ENCODE peak calls at places on chromosomes 12 and 14, in nine cellular contexts. Y is K562, J is ascending aorta, I is pancreas, U is tibial nerve, V is transverse colon, C is SK-N-SH, S is psoas muscle, F is thoracic aorta. Q is an unnamed sample.

GRCh38 chr12:42636993-42637392 is 47.4 kb upstream of the PRICKLE1 start:
- DNase-seq in Y (no peak), J (no peak), I (no peak), U (no peak), V (no peak), C (no peak), S (no peak), F (no peak), Q (no peak)

GRCh38 chr12:116210131-116210530 is 67.4 kb downstream of the MED13L start:
- DNase-seq in Y (no peak), J (no peak), I (no peak), U (no peak), V (no peak), C (no peak), S (no peak), F (no peak), Q (no peak)

GRCh38 chr12:21818627-21819026 is 44.1 kb upstream of the KCNJ8 start:
- DNase-seq in Y (no peak), J (no peak), I (no peak), U (no peak), V (no peak), C (no peak), S (no peak), F (no peak), Q (no peak)

GRCh38 chr14:101249676-101250036 is 311.6 kb upstream of the DIO3 start:
- DNase-seq in Y (no peak), J (no peak), I (no peak), U (no peak), V (no peak), C (peak; percentile 17), S (no peak), F (no peak), Q (no peak)

GRCh38 chr12:2582631-2583616 is 211.8 kb upstream of the FKBP4 start:
- DNase-seq in Y (peak; percentile 66), J (no peak), I (peak; percentile 31), U (peak; percentile 50), V (peak; percentile 70), C (peak; percentile 92), S (peak; percentile 74), F (no peak), Q (peak; percentile 85)

GRCh38 chr12:123364532-123365140 is at the start of gene SBNO1:
- DNase-seq in Y (peak; percentile 97), J (no peak), I (peak; percentile 89), U (peak; percentile 88), V (peak; percentile 92), C (peak; percentile 98), S (peak; percentile 91), F (peak; percentile 73), Q (peak; percentile 93)

GRCh38 chr14:20400965-20401593 is 12.2 kb downstream of the TEP1 start:
- DNase-seq in Y (no peak), J (no peak), I (no peak), U (no peak), V (no peak), C (no peak), S (no peak), F (no peak), Q (no peak)

GRCh38 chr12:108583971-108584370 is 13.9 kb downstream of the TMEM119 start:
- DNase-seq in Y (no peak), J (no peak), I (no peak), U (no peak), V (no peak), C (no peak), S (no peak), F (no peak), Q (no peak)

GRCh38 chr12:48021485-48022179 is 17.4 kb upstream of the COL2A1 start:
- DNase-seq in Y (no peak), J (no peak), I (no peak), U (no peak), V (peak; percentile 55), C (no peak), S (no peak), F (no peak), Q (no peak)

GRCh38 chr14:38197001-38197760 is 10.5 kb upstream of the SSTR1 start:
- DNase-seq in Y (no peak), J (no peak), I (no peak), U (no peak), V (no peak), C (no peak), S (no peak), F (no peak), Q (peak; percentile 30)

GRCh38 chr12:105773501-105773900 is 365.3 kb downstream of the NUAK1 start:
- DNase-seq in Y (no peak), J (no peak), I (no peak), U (no peak), V (no peak), C (no peak), S (no peak), F (no peak), Q (no peak)

GRCh38 chr12:127388985-127389384 is 878.0 kb upstream of the TMEM132C start:
- DNase-seq in Y (no peak), J (no peak), I (no peak), U (no peak), V (no peak), C (no peak), S (no peak), F (no peak), Q (no peak)

GRCh38 chr14:34027130-34027989 is 76.5 kb upstream of the EGLN3 start:
- DNase-seq in Y (no peak), J (no peak), I (no peak), U (no peak), V (no peak), C (no peak), S (no peak), F (no peak), Q (no peak)

GRCh38 chr12:48183876-48184548 is 568 bp downstream of the CCDC184 start:
- DNase-seq in Y (no peak), J (no peak), I (no peak), U (no peak), V (no peak), C (peak; percentile 81), S (peak; percentile 26), F (no peak), Q (no peak)

GRCh38 chr12:112005419-112006395 is 7.3 kb downstream of the TMEM116 start:
- DNase-seq in Y (peak; percentile 73), J (no peak), I (no peak), U (no peak), V (peak; percentile 67), C (no peak), S (no peak), F (no peak), Q (peak; percentile 38)

GRCh38 chr12:68798880-68799229 is 9.1 kb upstream of the MDM2 start:
- DNase-seq in Y (no peak), J (no peak), I (no peak), U (no peak), V (no peak), C (no peak), S (no peak), F (no peak), Q (no peak)

GRCh38 chr14:100285021-100285912 is 21.0 kb downstream of the SLC25A29 start:
- DNase-seq in Y (peak; percentile 93), J (no peak), I (peak; percentile 60), U (peak; percentile 16), V (peak; percentile 77), C (peak; percentile 99), S (peak; percentile 75), F (no peak), Q (peak; percentile 64)

GRCh38 chr14:98890556-98891340 is 381.2 kb downstream of the BCL11B start:
- DNase-seq in Y (no peak), J (no peak), I (no peak), U (no peak), V (no peak), C (no peak), S (no peak), F (no peak), Q (no peak)

DNA sequence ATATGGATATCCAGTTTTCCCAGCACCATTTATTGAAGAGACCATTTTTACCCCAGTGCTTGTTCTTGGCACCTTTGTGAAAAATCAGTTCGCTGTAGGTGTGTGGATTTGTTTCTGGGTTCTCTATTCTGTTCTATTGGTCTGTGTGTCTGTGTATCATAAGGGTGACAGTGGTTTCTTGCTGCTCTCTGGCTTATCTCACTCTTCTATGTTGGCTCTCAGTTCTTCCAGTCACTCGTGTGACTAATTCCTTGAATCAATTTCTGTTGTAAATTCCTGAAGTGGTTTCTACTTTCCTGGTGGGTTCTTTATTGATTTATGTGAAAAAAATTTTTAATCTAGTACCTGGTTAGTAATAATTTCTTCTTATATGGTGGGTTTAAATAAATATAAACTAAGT is 58.3 kb downstream of the OTOGL start:
- DNase-seq in Y (no peak), J (no peak), I (no peak), U (no peak), V (no peak), C (no peak), S (no peak), F (no peak), Q (peak; percentile 26)
- H3K4me1 ChIP-seq in Y (no peaks in the 10 kb centered on the region), J (no peaks in the 10 kb centered on the region), I (no peaks in the 10 kb centered on the region), U (no peaks in the 10 kb centered on the region), V (no peaks in the 10 kb centered on the region), C (no peaks in the 10 kb centered on the region), S (no peaks in the 10 kb centered on the region), F (no peaks in the 10 kb centered on the region), Q (peaks cover 10% of the 10 kb centered on the region)

GRCh38 chr14:105888784-105889665 is 362.6 kb downstream of the TMEM121 start:
- DNase-seq in Y (peak; percentile 1), J (no peak), I (no peak), U (no peak), V (peak; percentile 3), C (no peak), S (peak; percentile 2), F (no peak), Q (no peak)
- H3K9me3 ChIP-seq in Y (no peaks in the 10 kb centered on the region), J (no peaks in the 10 kb centered on the region), I (no peaks in the 10 kb centered on the region), U (no peaks in the 10 kb centered on the region), V (no peaks in the 10 kb centered on the region), C (no peaks in the 10 kb centered on the region), S (no peaks in the 10 kb centered on the region), F (no peaks in the 10 kb centered on the region), Q (no peaks in the 10 kb centered on the region)

GRCh38 chr12:109737111-109737510 is 23.5 kb downstream of the FAM222A start:
- DNase-seq in Y (no peak), J (no peak), I (no peak), U (no peak), V (no peak), C (no peak), S (no peak), F (no peak), Q (no peak)

GRCh38 chr12:109737631-109738030 is 24.0 kb downstream of the FAM222A start:
- DNase-seq in Y (no peak), J (no peak), I (no peak), U (no peak), V (no peak), C (peak; percentile 71), S (no peak), F (no peak), Q (no peak)

GRCh38 chr12:109735825-109736551 is 22.4 kb downstream of the FAM222A start:
- DNase-seq in Y (no peak), J (no peak), I (no peak), U (no peak), V (peak; percentile 4), C (peak; percentile 23), S (peak; percentile 1), F (no peak), Q (no peak)

GRCh38 chr12:109735051-109735521 is 21.5 kb downstream of the FAM222A start:
- DNase-seq in Y (no peak), J (no peak), I (no peak), U (no peak), V (no peak), C (peak; percentile 13), S (peak; percentile 9), F (no peak), Q (no peak)

GRCh38 chr12:109736552-109737108 is 23.0 kb downstream of the FAM222A start:
- DNase-seq in Y (peak; percentile 71), J (no peak), I (no peak), U (no peak), V (no peak), C (peak; percentile 43), S (peak; percentile 24), F (peak; percentile 0), Q (peak; percentile 91)
- H3K4me1 ChIP-seq in Y (peaks cover 9% of the 10 kb centered on the region), J (no peaks in the 10 kb centered on the region), I (peaks cover 11% of the 10 kb centered on the region), U (no peaks in the 10 kb centered on the region), V (no peaks in the 10 kb centered on the region), C (peaks cover 86% of the 10 kb centered on the region), S (no peaks in the 10 kb centered on the region), F (no peaks in the 10 kb centered on the region), Q (peaks cover 30% of the 10 kb centered on the region)

GRCh38 chr12:132965796-132966195 is 9.7 kb upstream of the ZNF605 start:
- DNase-seq in Y (no peak), J (no peak), I (no peak), U (no peak), V (no peak), C (no peak), S (no peak), F (no peak), Q (no peak)
- H3K9me3 ChIP-seq in Y (peaks cover 3% of the 10 kb centered on the region), J (peaks cover 73% of the 10 kb centered on the region), I (no peaks in the 10 kb centered on the region), U (no peaks in the 10 kb centered on the region), V (peaks cover 33% of the 10 kb centered on the region), C (no peaks in the 10 kb centered on the region), S (peaks cover 11% of the 10 kb centered on the region), F (peaks cover 37% of the 10 kb centered on the region), Q (no peaks in the 10 kb centered on the region)

Q was measured in cardiac muscle cell.